ENCODE peak calls at places on chromosomes 1 and 21, in four cellular contexts. S, Q, H and M are unnamed samples.

GRCh38 chr1:77977989-77978292 is 931 bp downstream of the FUBP1 start:
- DNase-seq in S (no peak), H (no peak), Q (no peak), M (no peak)

GRCh38 chr1:7393141-7393540 is 378.0 kb upstream of the VAMP3 start:
- DNase-seq in S (no peak), H (no peak), Q (no peak), M (peak; percentile 40)

GRCh38 chr1:8679411-8679800 is 138.0 kb downstream of the RERE start:
- DNase-seq in Q (no peak), H (no peak), S (peak; percentile 60), M (no peak)

GRCh38 chr1:44546403-44547053 is 127.8 kb downstream of the TMEM53 start:
- DNase-seq in S (no peak), H (no peak), Q (peak; percentile 45), M (no peak)

GRCh38 chr1:84887261-84887934 is 5.6 kb downstream of the LPAR3 start:
- DNase-seq in S (peak; percentile 90), Q (no peak), H (no peak), M (no peak)

GRCh38 chr1:39952359-39953110 is 2.4 kb upstream of the MFSD2A start:
- DNase-seq in H (peak; percentile 70), S (no peak), Q (no peak), M (no peak)

GRCh38 chr1:7553042-7553690 is 217.9 kb upstream of the VAMP3 start:
- DNase-seq in S (peak; percentile 35), H (no peak), Q (peak; percentile 11), M (no peak)

GRCh38 chr1:15145327-15145726 is 8.2 kb upstream of the TMEM51 start:
- DNase-seq in S (no peak), Q (no peak), H (no peak), M (no peak)

GRCh38 chr1:79042117-79042516 is 35.6 kb upstream of the ADGRL4 start:
- DNase-seq in H (no peak), S (peak; percentile 79), Q (no peak), M (no peak)

GRCh38 chr1:11473635-11474034 is 5.3 kb upstream of the DISP3 start:
- DNase-seq in S (peak; percentile 32), Q (peak; percentile 80), H (no peak), M (no peak)

GRCh38 chr1:154753426-154753825 is 116.7 kb downstream of the KCNN3 start:
- DNase-seq in Q (no peak), H (no peak), S (no peak), M (no peak)

GRCh38 chr1:179129702-179130473 is 48.0 kb downstream of the TOR3A start:
- DNase-seq in Q (no peak), H (no peak), S (peak; percentile 66), M (no peak)

GRCh38 chr1:231487910-231488309 is 40.6 kb upstream of the TSNAX start:
- DNase-seq in Q (no peak), S (no peak), H (no peak), M (no peak)

GRCh38 chr1:193335797-193336428 is 149.5 kb upstream of the B3GALT2 start:
- DNase-seq in S (peak; percentile 56), Q (peak; percentile 28), H (no peak), M (no peak)

GRCh38 chr1:185551008-185551407 is 183.2 kb upstream of the HMCN1 start:
- DNase-seq in Q (no peak), H (no peak), S (no peak), M (no peak)

GRCh38 chr1:52723260-52723659 is 3.0 kb upstream of the ZYG11B start:
- DNase-seq in H (no peak), S (no peak), Q (no peak), M (no peak)

GRCh38 chr1:10211805-10212405 is 1.5 kb downstream of the KIF1B start:
- DNase-seq in S (no peak), Q (no peak), H (no peak), M (no peak)

GRCh38 chr1:29991025-29991424 is 732.4 kb downstream of the MATN1 start:
- DNase-seq in H (no peak), Q (peak; percentile 71), S (no peak), M (peak; percentile 32)

GRCh38 chr1:32398401-32398800 is 4.2 kb upstream of the BSDC1 start:
- DNase-seq in Q (no peak), H (no peak), S (peak; percentile 44), M (no peak)

GRCh38 chr1:92504751-92505692 is 18.3 kb upstream of the GFI1 start:
- DNase-seq in H (no peak), S (peak; percentile 17), Q (no peak), M (no peak)

GRCh38 chr21:34996304-34997081 is 52.6 kb downstream of the RUNX1 start:
- DNase-seq in Q (no peak), H (peak; percentile 33), S (peak; percentile 86), M (no peak)

GRCh38 chr1:101587749-101588148 is 350.9 kb downstream of the S1PR1 start:
- DNase-seq in Q (no peak), S (peak; percentile 2), H (no peak), M (no peak)

GRCh38 chr1:246595146-246595545 is 28.9 kb downstream of the CNST start:
- DNase-seq in S (no peak), H (no peak), Q (no peak), M (no peak)

GRCh38 chr1:178540204-178540603 is 27.3 kb downstream of the TEX35 start:
- DNase-seq in S (peak; percentile 20), H (no peak), Q (no peak), M (peak; percentile 43)

GRCh38 chr1:151897861-151898468 is 11.3 kb downstream of the THEM4 start:
- DNase-seq in Q (no peak), S (no peak), H (no peak), M (no peak)

GRCh38 chr1:203048555-203049051 is 22.3 kb downstream of the PPFIA4 start:
- DNase-seq in S (no peak), Q (peak; percentile 84), H (no peak), M (no peak)

GRCh38 chr1:52403566-52404115 is 582 bp downstream of the ORC1 start:
- DNase-seq in H (no peak), Q (peak; percentile 87), S (peak; percentile 92), M (no peak)

GRCh38 chr1:26474824-26475223 is 2.6 kb downstream of the HMGN2 start:
- DNase-seq in S (no peak), Q (no peak), H (no peak), M (no peak)

GRCh38 chr1:235024706-235025421 is 103.8 kb downstream of the TOMM20 start:
- DNase-seq in H (no peak), Q (no peak), S (no peak), M (no peak)

GRCh38 chr1:107964397-107965111 is 426 bp downstream of the VAV3 start:
- DNase-seq in S (peak; percentile 34), Q (peak; percentile 81), H (no peak), M (no peak)

GRCh38 chr1:227434808-227435207 is 116.5 kb upstream of the CDC42BPA start:
- DNase-seq in Q (no peak), S (no peak), H (no peak), M (no peak)

GRCh38 chr1:243354511-243355153 is 98.8 kb downstream of the SDCCAG8 start:
- DNase-seq in H (no peak), Q (no peak), S (peak; percentile 38), M (no peak)

GRCh38 chr1:20255666-20256065 is 35.0 kb upstream of the VWA5B1 start:
- DNase-seq in H (no peak), Q (no peak), S (peak; percentile 45), M (no peak)

GRCh38 chr21:46190491-46191131 is 6.4 kb upstream of the SPATC1L start:
- DNase-seq in H (peak; percentile 16), S (no peak), Q (no peak), M (no peak)

GRCh38 chr1:110899458-110899843 is 26.5 kb downstream of the CD53 start:
- DNase-seq in H (no peak), S (no peak), Q (no peak), M (no peak)
- H3K4me1 ChIP-seq in H (no peaks in the 10 kb centered on the region), S (no peaks in the 10 kb centered on the region), Q (no peaks in the 10 kb centered on the region), M (no peaks in the 10 kb centered on the region)

GRCh38 chr1:201718346-201719202 is 110.4 kb upstream of the IPO9 start:
- DNase-seq in Q (no peak), S (no peak), H (no peak), M (no peak)
- H3K4me1 ChIP-seq in Q (no peaks in the 10 kb centered on the region), S (peaks cover 73% of the 10 kb centered on the region), H (no peaks in the 10 kb centered on the region), M (peaks cover 88% of the 10 kb centered on the region)

GRCh38 chr1:212290608-212291007 is 5.4 kb downstream of the PPP2R5A start:
- DNase-seq in S (peak; percentile 39), Q (no peak), H (no peak), M (no peak)
- H3K4me1 ChIP-seq in S (peaks cover 42% of the 10 kb centered on the region), Q (peaks cover 35% of the 10 kb centered on the region), H (peaks cover 11% of the 10 kb centered on the region), M (peaks cover 80% of the 10 kb centered on the region)

GRCh38 chr1:110006516-110006915 is 22.0 kb downstream of the AHCYL1 start:
- DNase-seq in H (no peak), Q (no peak), S (no peak), M (no peak)
- H3K4me1 ChIP-seq in H (peaks cover 15% of the 10 kb centered on the region), Q (peaks cover 53% of the 10 kb centered on the region), S (peaks cover 45% of the 10 kb centered on the region), M (peaks cover 58% of the 10 kb centered on the region)